ENCODE peak calls at places on chromosomes 16 and 17, in ten cellular contexts. One of them, this sample, is unnamed.

GRCh38 chr17:65359016-65359415 is 202.4 kb downstream of the AXIN2 start:
- DNase-seq in HL-60: no peak
- DNase-seq in NCI-H345: no peak
- DNase-seq in RCC 7860: peak; percentile 82
- DNase-seq in WERI-Rb-1: no peak
- DNase-seq in HEK293T: no peak
- DNase-seq in cardiac fibroblast: peak; percentile 88
- DNase-seq in fibroblast of mammary gland: peak; percentile 83
- DNase-seq in NCI-H226: peak; percentile 63
- DNase-seq in fibroblast of villous mesenchyme: peak; percentile 52
- DNase-seq in this sample: peak; percentile 82

GRCh38 chr16:30030841-30031413 is at the start of gene TLCD3B:
- DNase-seq in HL-60: no peak
- DNase-seq in NCI-H345: no peak
- DNase-seq in RCC 7860: no peak
- DNase-seq in WERI-Rb-1: peak; percentile 88
- DNase-seq in HEK293T: no peak
- DNase-seq in cardiac fibroblast: no peak
- DNase-seq in fibroblast of mammary gland: no peak
- DNase-seq in NCI-H226: no peak
- DNase-seq in fibroblast of villous mesenchyme: no peak
- DNase-seq in this sample: no peak

GRCh38 chr17:78555741-78556401 is 21.3 kb downstream of the DNAH17 start:
- DNase-seq in HL-60: no peak
- DNase-seq in NCI-H345: no peak
- DNase-seq in RCC 7860: no peak
- DNase-seq in WERI-Rb-1: peak; percentile 64
- DNase-seq in HEK293T: no peak
- DNase-seq in cardiac fibroblast: peak; percentile 8
- DNase-seq in fibroblast of mammary gland: peak; percentile 47
- DNase-seq in NCI-H226: no peak
- DNase-seq in fibroblast of villous mesenchyme: no peak
- DNase-seq in this sample: peak; percentile 14

GRCh38 chr16:84973776-84974523 is 37.4 kb downstream of the ZDHHC7 start:
- DNase-seq in HL-60: no peak
- DNase-seq in NCI-H345: no peak
- DNase-seq in RCC 7860: no peak
- DNase-seq in WERI-Rb-1: peak; percentile 34
- DNase-seq in HEK293T: no peak
- DNase-seq in cardiac fibroblast: no peak
- DNase-seq in fibroblast of mammary gland: no peak
- DNase-seq in NCI-H226: no peak
- DNase-seq in fibroblast of villous mesenchyme: no peak
- DNase-seq in this sample: no peak

GRCh38 chr17:40500709-40501108 is 714 bp downstream of the TNS4 start:
- DNase-seq in HL-60: no peak
- DNase-seq in NCI-H345: no peak
- DNase-seq in RCC 7860: no peak
- DNase-seq in WERI-Rb-1: no peak
- DNase-seq in HEK293T: no peak
- DNase-seq in cardiac fibroblast: no peak
- DNase-seq in fibroblast of mammary gland: no peak
- DNase-seq in NCI-H226: no peak
- DNase-seq in fibroblast of villous mesenchyme: no peak
- DNase-seq in this sample: no peak

GRCh38 chr17:12282056-12282455 is 261.4 kb downstream of the MAP2K4 start:
- DNase-seq in HL-60: no peak
- DNase-seq in NCI-H345: no peak
- DNase-seq in RCC 7860: no peak
- DNase-seq in WERI-Rb-1: no peak
- DNase-seq in HEK293T: no peak
- DNase-seq in cardiac fibroblast: peak; percentile 68
- DNase-seq in fibroblast of mammary gland: peak; percentile 69
- DNase-seq in NCI-H226: no peak
- DNase-seq in fibroblast of villous mesenchyme: peak; percentile 1
- DNase-seq in this sample: peak; percentile 49

GRCh38 chr16:56869513-56870270 is 4.7 kb downstream of the SLC12A3 start:
- DNase-seq in HL-60: no peak
- DNase-seq in NCI-H345: no peak
- DNase-seq in RCC 7860: peak; percentile 38
- DNase-seq in WERI-Rb-1: peak; percentile 27
- DNase-seq in HEK293T: peak; percentile 34
- DNase-seq in cardiac fibroblast: peak; percentile 39
- DNase-seq in fibroblast of mammary gland: peak; percentile 39
- DNase-seq in NCI-H226: peak; percentile 24
- DNase-seq in fibroblast of villous mesenchyme: no peak
- DNase-seq in this sample: peak; percentile 32

GRCh38 chr17:69716571-69716970 is 302.1 kb downstream of the MAP2K6 start:
- DNase-seq in HL-60: no peak
- DNase-seq in NCI-H345: no peak
- DNase-seq in RCC 7860: no peak
- DNase-seq in WERI-Rb-1: no peak
- DNase-seq in HEK293T: no peak
- DNase-seq in cardiac fibroblast: no peak
- DNase-seq in fibroblast of mammary gland: peak; percentile 31
- DNase-seq in NCI-H226: no peak
- DNase-seq in fibroblast of villous mesenchyme: peak; percentile 54
- DNase-seq in this sample: no peak

GRCh38 chr16:27771201-27771910 is 221.4 kb downstream of the KATNIP start:
- DNase-seq in HL-60: no peak
- DNase-seq in NCI-H345: no peak
- DNase-seq in RCC 7860: no peak
- DNase-seq in WERI-Rb-1: no peak
- DNase-seq in HEK293T: no peak
- DNase-seq in cardiac fibroblast: no peak
- DNase-seq in fibroblast of mammary gland: no peak
- DNase-seq in NCI-H226: no peak
- DNase-seq in fibroblast of villous mesenchyme: no peak
- DNase-seq in this sample: no peak

GRCh38 chr16:81198635-81199034 is 39.9 kb upstream of the BCO1 start:
- DNase-seq in HL-60: no peak
- DNase-seq in NCI-H345: no peak
- DNase-seq in RCC 7860: no peak
- DNase-seq in WERI-Rb-1: no peak
- DNase-seq in HEK293T: no peak
- DNase-seq in cardiac fibroblast: peak; percentile 22
- DNase-seq in fibroblast of mammary gland: no peak
- DNase-seq in NCI-H226: peak; percentile 26
- DNase-seq in fibroblast of villous mesenchyme: peak; percentile 47
- DNase-seq in this sample: peak; percentile 11

GRCh38 chr17:14508156-14508555 is 207.3 kb downstream of the HS3ST3B1 start:
- DNase-seq in HL-60: no peak
- DNase-seq in NCI-H345: no peak
- DNase-seq in RCC 7860: no peak
- DNase-seq in WERI-Rb-1: no peak
- DNase-seq in HEK293T: no peak
- DNase-seq in cardiac fibroblast: no peak
- DNase-seq in fibroblast of mammary gland: no peak
- DNase-seq in NCI-H226: no peak
- DNase-seq in fibroblast of villous mesenchyme: no peak
- DNase-seq in this sample: no peak

GRCh38 chr17:10738516-10739258 is 8.9 kb upstream of the TMEM220 start:
- DNase-seq in HL-60: no peak
- DNase-seq in NCI-H345: no peak
- DNase-seq in RCC 7860: no peak
- DNase-seq in WERI-Rb-1: peak; percentile 21
- DNase-seq in HEK293T: no peak
- DNase-seq in cardiac fibroblast: no peak
- DNase-seq in fibroblast of mammary gland: no peak
- DNase-seq in NCI-H226: no peak
- DNase-seq in fibroblast of villous mesenchyme: no peak
- DNase-seq in this sample: no peak

GRCh38 chr16:19014456-19014855 is 30.7 kb downstream of the TMC7 start:
- DNase-seq in HL-60: peak; percentile 50
- DNase-seq in NCI-H345: no peak
- DNase-seq in RCC 7860: no peak
- DNase-seq in WERI-Rb-1: peak; percentile 35
- DNase-seq in HEK293T: no peak
- DNase-seq in cardiac fibroblast: peak; percentile 38
- DNase-seq in fibroblast of mammary gland: peak; percentile 23
- DNase-seq in NCI-H226: peak; percentile 2
- DNase-seq in fibroblast of villous mesenchyme: no peak
- DNase-seq in this sample: no peak

GRCh38 chr16:88287219-88287618 is 95.5 kb upstream of the ZNF469 start:
- DNase-seq in HL-60: no peak
- DNase-seq in NCI-H345: no peak
- DNase-seq in RCC 7860: peak; percentile 30
- DNase-seq in WERI-Rb-1: no peak
- DNase-seq in HEK293T: peak; percentile 75
- DNase-seq in cardiac fibroblast: peak; percentile 70
- DNase-seq in fibroblast of mammary gland: peak; percentile 36
- DNase-seq in NCI-H226: peak; percentile 20
- DNase-seq in fibroblast of villous mesenchyme: no peak
- DNase-seq in this sample: no peak

GRCh38 chr16:55279598-55279997 is 44.4 kb upstream of the IRX6 start:
- DNase-seq in HL-60: no peak
- DNase-seq in NCI-H345: no peak
- DNase-seq in RCC 7860: no peak
- DNase-seq in WERI-Rb-1: no peak
- DNase-seq in HEK293T: no peak
- DNase-seq in cardiac fibroblast: no peak
- DNase-seq in fibroblast of mammary gland: no peak
- DNase-seq in NCI-H226: no peak
- DNase-seq in fibroblast of villous mesenchyme: no peak
- DNase-seq in this sample: no peak

GRCh38 chr16:85128079-85128837 is 16.0 kb upstream of the CIBAR2 start:
- DNase-seq in HL-60: no peak
- DNase-seq in NCI-H345: no peak
- DNase-seq in RCC 7860: no peak
- DNase-seq in WERI-Rb-1: no peak
- DNase-seq in HEK293T: no peak
- DNase-seq in cardiac fibroblast: no peak
- DNase-seq in fibroblast of mammary gland: no peak
- DNase-seq in NCI-H226: no peak
- DNase-seq in fibroblast of villous mesenchyme: no peak
- DNase-seq in this sample: no peak

GRCh38 chr17:49821916-49822315 is 26.0 kb downstream of the TAC4 start:
- DNase-seq in HL-60: no peak
- DNase-seq in NCI-H345: no peak
- DNase-seq in RCC 7860: no peak
- DNase-seq in WERI-Rb-1: no peak
- DNase-seq in HEK293T: no peak
- DNase-seq in cardiac fibroblast: no peak
- DNase-seq in fibroblast of mammary gland: no peak
- DNase-seq in NCI-H226: no peak
- DNase-seq in fibroblast of villous mesenchyme: no peak
- DNase-seq in this sample: no peak

GRCh38 chr17:29760279-29760721 is 137.6 kb upstream of the CORO6 start:
- DNase-seq in HL-60: no peak
- DNase-seq in NCI-H345: no peak
- DNase-seq in RCC 7860: peak; percentile 7
- DNase-seq in WERI-Rb-1: no peak
- DNase-seq in HEK293T: no peak
- DNase-seq in cardiac fibroblast: peak; percentile 52
- DNase-seq in fibroblast of mammary gland: peak; percentile 45
- DNase-seq in NCI-H226: peak; percentile 1
- DNase-seq in fibroblast of villous mesenchyme: peak; percentile 55
- DNase-seq in this sample: no peak